ENCODE peak calls at places on chromosomes 6 and 20, in nine cellular contexts. I, P, W, C, Y, S, U, X and Q are unnamed samples.

GRCh38 chr6:162388383-162388777 is 339.2 kb downstream of the PRKN start:
- ATAC-seq in S (no peak), W (no peak), P (no peak), X (no peak), U (no peak), Y (peak), C (no peak), I (no peak), Q (no peak)

GRCh38 chr6:169235286-169235685 is 18.4 kb downstream of the THBS2 start:
- ATAC-seq in U (no peak), P (no peak), S (no peak), I (no peak), X (no peak), W (no peak), C (no peak), Y (no peak), Q (no peak)

GRCh38 chr6:54107470-54107869 is 3.8 kb upstream of the MLIP start:
- ATAC-seq in Y (no peak), W (no peak), X (no peak), P (no peak), S (no peak), U (no peak), I (no peak), C (no peak), Q (no peak)

GRCh38 chr20:478010-478948 is 15.9 kb upstream of the TBC1D20 start:
- ATAC-seq in C (no peak), X (no peak), P (no peak), W (no peak), Y (no peak), U (no peak), I (no peak), S (peak), Q (no peak)

GRCh38 chr20:11098888-11099287 is 425.1 kb upstream of the JAG1 start:
- ATAC-seq in X (no peak), Y (no peak), P (no peak), W (no peak), I (peak), S (no peak), C (no peak), U (no peak), Q (no peak)

GRCh38 chr6:130187335-130188206 is 35.2 kb downstream of the SAMD3 start:
- ATAC-seq in X (no peak), P (no peak), C (peak), S (peak), U (no peak), I (no peak), Y (no peak), W (no peak), Q (peak)

GRCh38 chr20:23404196-23404595 is 17.1 kb downstream of the NAPB start:
- ATAC-seq in C (no peak), U (no peak), X (no peak), P (no peak), S (no peak), Y (no peak), W (no peak), I (no peak), Q (no peak)

GRCh38 chr6:25369043-25369442 is 89.9 kb downstream of the CARMIL1 start:
- ATAC-seq in P (no peak), W (no peak), U (no peak), Y (peak), I (no peak), X (peak), S (no peak), C (no peak), Q (no peak)

GRCh38 chr20:59770270-59770669 is 163.2 kb downstream of the SYCP2 start:
- ATAC-seq in S (no peak), X (no peak), W (no peak), P (no peak), C (no peak), Y (no peak), I (peak), U (no peak), Q (no peak)

GRCh38 chr6:151806757-151807512 is 547 bp upstream of the ESR1 start:
- ATAC-seq in U (no peak), W (no peak), X (no peak), I (no peak), P (no peak), S (no peak), C (peak), Y (no peak), Q (no peak)

GRCh38 chr6:75800133-75800532 is 51.1 kb downstream of the MYO6 start:
- ATAC-seq in P (peak), S (no peak), W (no peak), Y (no peak), X (no peak), C (no peak), I (no peak), U (no peak), Q (no peak)

GRCh38 chr6:90044182-90044832 is 150.0 kb downstream of the GJA10 start:
- ATAC-seq in P (no peak), Y (no peak), W (no peak), S (peak), C (no peak), U (no peak), I (no peak), X (no peak), Q (no peak)

GRCh38 chr20:5844063-5844681 is 94.0 kb downstream of the SHLD1 start:
- ATAC-seq in Y (no peak), C (peak), I (peak), P (no peak), U (peak), W (no peak), X (peak), S (peak), Q (peak)